ENCODE peak calls at places on chromosomes 1 and 21, in eight cellular contexts. F is fibroblast of mammary gland, K is upper lobe of right lung, Q is GM06990, M is LNCaP clone FGC, C is testis, E is Panc1, Y is left lung. I is an unnamed sample.

GRCh38 chr1:115069186-115069585 is 20.1 kb downstream of the TSPAN2 start:
- DNase-seq in C (no peak), Q (no peak), E (no peak), M (no peak), F (peak; percentile 50), Y (no peak), K (no peak), I (peak; percentile 97)

GRCh38 chr1:27302612-27303011 is 19.4 kb upstream of the TMEM222 start:
- DNase-seq in C (no peak), F (no peak), M (no peak), K (no peak), Q (no peak), E (no peak), Y (no peak), I (no peak)

GRCh38 chr1:103211073-103211472 is 102.8 kb upstream of the COL11A1 start:
- DNase-seq in Y (no peak), E (no peak), C (no peak), K (no peak), Q (no peak), F (peak; percentile 6), M (no peak), I (no peak)

GRCh38 chr1:53541761-53542550 is 82.8 kb downstream of the DMRTB1 start:
- DNase-seq in K (peak; percentile 54), C (no peak), M (no peak), E (no peak), F (peak; percentile 84), Q (no peak), Y (no peak), I (peak; percentile 80)

GRCh38 chr1:236099622-236100021 is 34.7 kb upstream of the NID1 start:
- DNase-seq in M (no peak), K (no peak), E (no peak), F (peak; percentile 21), C (no peak), Q (no peak), Y (no peak), I (no peak)

GRCh38 chr1:93820554-93821411 is 58.2 kb downstream of the DNTTIP2 start:
- DNase-seq in E (no peak), F (no peak), C (no peak), K (no peak), Q (no peak), Y (no peak), M (no peak), I (no peak)

GRCh38 chr1:234605983-234606730 is 3.8 kb downstream of the IRF2BP2 start:
- DNase-seq in C (no peak), M (no peak), F (peak; percentile 59), K (no peak), Q (no peak), E (no peak), Y (no peak), I (peak; percentile 65)

GRCh38 chr1:170155055-170155454 is 9.3 kb downstream of the NTMT2 start:
- DNase-seq in C (no peak), F (no peak), Y (no peak), Q (no peak), E (no peak), K (no peak), M (no peak), I (no peak)

GRCh38 chr1:229410692-229411433 is 23.0 kb downstream of the ACTA1 start:
- DNase-seq in M (no peak), C (peak; percentile 82), K (no peak), Y (peak; percentile 70), Q (no peak), F (peak; percentile 32), E (no peak), I (peak; percentile 89)

GRCh38 chr1:228647523-228648444 is 87.5 kb upstream of the RHOU start:
- DNase-seq in K (peak; percentile 68), M (no peak), E (peak; percentile 76), F (peak; percentile 50), Q (peak; percentile 25), Y (peak; percentile 50), C (peak; percentile 57), I (peak; percentile 86)

GRCh38 chr1:35287807-35288640 is 19.5 kb downstream of the ZMYM4 start:
- DNase-seq in M (no peak), F (peak; percentile 78), E (no peak), K (no peak), Y (no peak), C (no peak), Q (no peak), I (peak; percentile 29)

GRCh38 chr1:112687361-112687760 is 12.9 kb downstream of the MOV10 start:
- DNase-seq in C (no peak), F (no peak), E (no peak), Q (no peak), M (no peak), Y (no peak), K (no peak), I (no peak)

GRCh38 chr1:205438213-205439158 is 16.6 kb upstream of the LEMD1 start:
- DNase-seq in F (peak; percentile 68), Y (peak; percentile 81), K (peak; percentile 88), Q (no peak), E (no peak), C (peak; percentile 91), M (peak; percentile 4), I (peak; percentile 75)

GRCh38 chr1:119747451-119747850 is 21.3 kb downstream of the HMGCS2 start:
- DNase-seq in F (no peak), C (no peak), K (no peak), Y (no peak), Q (no peak), M (no peak), E (no peak), I (no peak)

GRCh38 chr1:64940026-64940425 is 26.3 kb downstream of the JAK1 start:
- DNase-seq in M (no peak), K (no peak), F (no peak), Y (no peak), C (no peak), Q (no peak), E (no peak), I (no peak)

GRCh38 chr1:160642281-160642644 is 4.6 kb downstream of the SLAMF1 start:
- DNase-seq in Y (no peak), Q (no peak), F (no peak), C (no peak), E (no peak), K (no peak), M (no peak), I (no peak)

GRCh38 chr1:207919523-207920210 is 8.7 kb upstream of the CD34 start:
- DNase-seq in F (peak; percentile 70), Q (no peak), Y (no peak), M (no peak), E (no peak), K (no peak), C (no peak), I (no peak)

GRCh38 chr1:188670837-188671236 is 1806.8 kb downstream of the BRINP3 start:
- DNase-seq in F (no peak), C (no peak), E (no peak), M (no peak), Q (no peak), Y (no peak), K (no peak), I (peak; percentile 35)

GRCh38 chr1:31374511-31375196 is 1.8 kb upstream of the FABP3 start:
- DNase-seq in Q (no peak), M (peak; percentile 33), F (peak; percentile 92), E (no peak), Y (peak; percentile 57), C (peak; percentile 78), K (peak; percentile 56), I (peak; percentile 93)

DNA sequence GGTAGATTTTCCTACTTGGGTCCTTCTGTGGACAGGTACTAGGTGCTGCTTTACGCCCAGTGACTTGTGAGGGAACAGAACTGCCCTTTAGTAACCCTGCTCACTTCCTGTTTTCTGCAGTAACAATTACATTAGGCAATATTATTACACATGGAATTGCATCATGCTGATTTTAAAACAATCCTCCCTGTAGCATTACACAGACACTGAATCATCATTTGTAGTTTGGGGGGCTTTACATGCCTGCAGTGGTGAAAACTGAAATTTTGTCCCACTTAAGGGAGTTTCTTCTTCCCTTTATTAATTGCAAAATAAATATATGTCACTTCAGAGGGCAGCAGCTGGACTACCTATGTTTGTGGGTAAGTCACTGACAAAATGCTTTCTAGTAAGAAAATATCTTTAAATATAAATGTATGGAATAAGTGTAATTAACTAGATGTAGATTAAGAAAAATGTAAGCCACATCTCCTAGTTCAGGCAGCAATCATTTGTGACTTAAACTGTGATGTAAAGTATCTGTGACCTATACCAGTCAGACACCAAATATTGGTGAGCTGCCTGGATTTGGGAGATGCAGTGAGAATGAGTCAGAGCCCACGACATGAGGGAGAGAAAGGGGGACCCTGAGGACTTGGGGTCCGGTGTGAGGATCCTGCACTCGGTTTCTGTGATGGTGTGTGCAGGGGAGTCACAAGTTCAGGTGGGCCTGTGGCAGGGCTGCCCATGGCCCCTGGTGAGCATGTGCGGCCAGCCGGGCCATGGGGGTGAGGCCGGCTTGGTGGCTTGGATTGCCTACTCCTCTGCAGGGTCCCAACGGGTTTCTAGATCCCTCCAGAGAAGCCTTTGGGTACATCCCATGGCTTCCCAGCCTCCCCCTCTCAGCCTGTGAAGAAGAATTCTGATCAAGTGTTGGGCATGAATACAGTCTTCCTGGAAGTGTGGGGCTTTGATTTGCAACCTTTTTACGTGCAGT is 19.2 kb upstream of the ABCG1 start:
- DNase-seq in Y (no peak), F (peak; percentile 78), K (peak; percentile 21), M (no peak), E (no peak), C (peak; percentile 8), Q (no peak), I (no peak)
- H3K4me3 ChIP-seq in Y (no peak overlapping the region), F (no peak overlapping the region), K (no peak overlapping the region), M (no peak overlapping the region), E (no peak overlapping the region), C (no peak overlapping the region), Q (no peak overlapping the region), I (no peak overlapping the region)

GRCh38 chr1:109206324-109206723 is 7.4 kb upstream of the SARS1 start:
- DNase-seq in M (no peak), K (no peak), F (no peak), Q (no peak), C (no peak), E (no peak), Y (no peak), I (no peak)
- H3K4me3 ChIP-seq in M (no peak overlapping the region), K (no peak overlapping the region), F (no peak overlapping the region), Q (no peak overlapping the region), C (no peak overlapping the region), E (no peak overlapping the region), Y (no peak overlapping the region), I (no peak overlapping the region)

GRCh38 chr1:178271471-178271870 is 177.6 kb downstream of the RASAL2 start:
- DNase-seq in Q (no peak), K (no peak), Y (no peak), E (no peak), F (no peak), M (no peak), C (no peak), I (no peak)
- H3K4me3 ChIP-seq in Q (no peak overlapping the region), K (no peak overlapping the region), Y (no peak overlapping the region), E (no peak overlapping the region), F (no peak overlapping the region), M (no peak overlapping the region), C (no peak overlapping the region), I (no peak overlapping the region)

DNA sequence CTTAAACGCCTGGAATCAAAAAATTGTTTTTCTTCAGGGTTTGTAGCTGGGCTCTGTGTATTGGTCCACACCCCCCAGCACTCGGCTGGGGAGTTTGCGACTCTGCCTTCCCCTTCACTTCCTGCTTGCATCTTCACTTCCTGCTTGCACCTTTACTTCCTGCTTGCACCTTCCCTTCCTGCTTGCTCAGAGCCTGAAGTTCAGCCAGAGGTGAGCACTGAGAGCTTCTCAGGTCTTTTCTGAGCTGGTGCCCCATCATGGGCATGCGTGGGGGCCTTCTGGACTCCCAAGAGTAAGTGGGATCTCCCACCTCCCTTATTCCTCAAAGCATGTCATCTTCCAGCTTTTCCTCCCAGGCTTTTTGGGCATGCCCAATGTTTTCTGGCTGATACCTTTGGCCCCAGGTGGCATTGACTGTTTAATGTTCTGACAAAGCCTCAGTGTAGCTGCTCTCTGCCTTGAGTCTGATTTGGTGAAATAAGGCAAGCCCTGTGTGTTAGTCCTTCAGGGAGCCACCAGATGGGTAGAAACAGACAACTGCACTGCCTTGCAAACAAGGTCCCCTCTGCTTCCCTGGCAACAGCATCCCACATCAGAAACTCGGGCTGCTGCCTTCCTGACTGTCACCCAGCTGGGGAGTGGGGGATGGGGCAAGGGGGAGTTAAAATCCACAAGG is 3.5 kb downstream of the KRTAP10-2 start:
- DNase-seq in Y (no peak), F (no peak), E (no peak), C (no peak), Q (no peak), K (peak; percentile 32), M (no peak), I (no peak)
- H3K4me3 ChIP-seq in Y (no peak overlapping the region), F (no peak overlapping the region), E (no peak overlapping the region), C (no peak overlapping the region), Q (no peak overlapping the region), K (no peak overlapping the region), M (no peak overlapping the region), I (no peak overlapping the region)